ENCODE peak calls at places on chromosomes 4 and X, in five cellular contexts. S, P, H, E and F are unnamed samples.

GRCh38 chr4:8664031-8664805 is 71.7 kb downstream of the CPZ start:
- DNase-seq in E (no peak), S (no peak), H (no peak), P (no peak), F (no peak)

GRCh38 chr4:165439981-165440380 is 61.2 kb downstream of the CPE start:
- DNase-seq in H (no peak), E (no peak), S (no peak), P (no peak), F (no peak)

GRCh38 chr4:15868065-15868464 is 70.5 kb downstream of the FGFBP1 start:
- DNase-seq in E (no peak), H (peak; percentile 37), S (no peak), P (no peak), F (no peak)

GRCh38 chr4:183182873-183183725 is 84.0 kb downstream of the WWC2 start:
- DNase-seq in E (peak; percentile 87), H (peak; percentile 64), S (no peak), P (no peak), F (peak; percentile 56)

GRCh38 chr4:85748654-85749053 is 273.7 kb downstream of the ARHGAP24 start:
- DNase-seq in E (no peak), H (no peak), P (no peak), S (no peak), F (no peak)

GRCh38 chr4:121977251-121978168 is 25.6 kb upstream of the TRPC3 start:
- DNase-seq in E (no peak), S (no peak), H (no peak), P (no peak), F (no peak)

GRCh38 chrX:124931241-124931640 is 388.4 kb upstream of the TEX13C start:
- DNase-seq in H (no peak), E (peak; percentile 50), P (no peak), S (no peak), F (no peak)

GRCh38 chr4:159103406-159104131 is 690 bp downstream of the RAPGEF2 start:
- DNase-seq in P (no peak), E (no peak), S (peak; percentile 12), H (peak; percentile 22), F (no peak)

GRCh38 chrX:101410461-101410860 is 2.4 kb downstream of the HNRNPH2 start:
- DNase-seq in P (no peak), S (peak; percentile 29), E (no peak), H (no peak), F (no peak)

GRCh38 chrX:74535633-74536141 is 78.7 kb downstream of the RLIM start:
- DNase-seq in P (peak; percentile 24), S (no peak), H (peak; percentile 66), E (no peak), F (no peak)

GRCh38 chr4:79597266-79597665 is 189.2 kb upstream of the GK2 start:
- DNase-seq in P (no peak), H (no peak), S (no peak), E (no peak), F (peak; percentile 26)

GRCh38 chr4:7342581-7343352 is 92.0 kb downstream of the PSAPL1 start:
- DNase-seq in P (no peak), E (no peak), S (no peak), H (no peak), F (no peak)

GRCh38 chrX:134975516-134975915 is 15.3 kb upstream of the SMIM10 start:
- DNase-seq in E (no peak), P (no peak), H (no peak), S (no peak), F (no peak)

GRCh38 chr4:165874072-165874798 is 1.2 kb downstream of the TLL1 start:
- DNase-seq in H (peak; percentile 37), E (no peak), P (no peak), S (no peak), F (no peak)

GRCh38 chr4:184384056-184384809 is 90.1 kb downstream of the IRF2 start:
- DNase-seq in H (peak; percentile 43), S (no peak), P (peak; percentile 34), E (no peak), F (peak; percentile 62)

GRCh38 chr4:124206779-124207605 is 505.5 kb downstream of the ANKRD50 start:
- DNase-seq in P (no peak), S (no peak), H (peak; percentile 87), E (no peak), F (no peak)

GRCh38 chr4:92566284-92566683 is 262.5 kb downstream of the GRID2 start:
- DNase-seq in P (no peak), H (no peak), S (no peak), E (no peak), F (no peak)